ENCODE peak calls at places on chromosomes 13 and 19, in five cellular contexts. H is heart right ventricle, B is nephron progenitor cell, Q is AG09319, D is thoracic aorta. Z is an unnamed sample.

GRCh38 chr19:31882709-31883108 is 462.7 kb upstream of the ZNF507 start:
- DNase-seq in H (no peak), B (no peak), Q (no peak), D (no peak), Z (no peak)

GRCh38 chr19:7862413-7862951 is 11.7 kb downstream of the PRR36 start:
- DNase-seq in H (peak; percentile 43), B (peak; percentile 99), Q (no peak), D (no peak), Z (peak; percentile 80)

GRCh38 chr19:9945319-9945966 is 9.1 kb upstream of the OLFM2 start:
- DNase-seq in H (peak; percentile 89), B (peak; percentile 56), Q (peak; percentile 98), D (peak; percentile 83), Z (peak; percentile 26)

GRCh38 chr19:1224847-1225246 is 13.0 kb downstream of the CBARP start:
- DNase-seq in H (no peak), B (no peak), Q (no peak), D (no peak), Z (no peak)

GRCh38 chr19:3095375-3096191 is 1.4 kb downstream of the GNA11 start:
- DNase-seq in H (peak; percentile 45), B (peak; percentile 71), Q (no peak), D (no peak), Z (peak; percentile 48)

GRCh38 chr19:6223461-6224307 is 56.1 kb downstream of the MLLT1 start:
- DNase-seq in H (no peak), B (no peak), Q (no peak), D (no peak), Z (no peak)

GRCh38 chr19:52904052-52904451 is 6.6 kb upstream of the ZNF320 start:
- DNase-seq in H (no peak), B (no peak), Q (no peak), D (no peak), Z (no peak)

GRCh38 chr19:1445932-1446712 is 3.8 kb upstream of the APC2 start:
- DNase-seq in H (no peak), B (peak; percentile 77), Q (no peak), D (no peak), Z (peak; percentile 47)

GRCh38 chr13:78595819-78596700 is 7.3 kb downstream of the POU4F1 start:
- DNase-seq in H (no peak), B (peak; percentile 75), Q (no peak), D (no peak), Z (no peak)

GRCh38 chr19:55688422-55689218 is 13.6 kb downstream of the EPN1 start:
- DNase-seq in H (no peak), B (peak; percentile 28), Q (no peak), D (no peak), Z (no peak)

GRCh38 chr19:40078377-40078776 is 12.4 kb downstream of the ZNF780A start:
- DNase-seq in H (no peak), B (no peak), Q (no peak), D (no peak), Z (no peak)

GRCh38 chr19:19256072-19256969 is 16.8 kb downstream of the TM6SF2 start:
- DNase-seq in H (no peak), B (no peak), Q (no peak), D (no peak), Z (no peak)

GRCh38 chr13:38530492-38530891 is 156.4 kb upstream of the FREM2 start:
- DNase-seq in H (no peak), B (no peak), Q (no peak), D (no peak), Z (peak; percentile 13)

GRCh38 chr19:1992759-1993260 is 22.7 kb downstream of the BTBD2 start:
- DNase-seq in H (no peak), B (no peak), Q (no peak), D (no peak), Z (no peak)

GRCh38 chr19:3374369-3375112 is 8.2 kb downstream of the NFIC start:
- DNase-seq in H (peak; percentile 59), B (no peak), Q (no peak), D (no peak), Z (no peak)

GRCh38 chr19:52094526-52094925 is 1.0 kb downstream of the ZNF841 start:
- DNase-seq in H (no peak), B (no peak), Q (no peak), D (no peak), Z (no peak)

GRCh38 chr13:44303681-44304432 is 69.8 kb upstream of the SERP2 start:
- DNase-seq in H (peak; percentile 85), B (no peak), Q (no peak), D (no peak), Z (no peak)

GRCh38 chr19:44576843-44577565 is 36.4 kb upstream of the IGSF23 start:
- DNase-seq in H (no peak), B (no peak), Q (no peak), D (no peak), Z (peak; percentile 63)

GRCh38 chr19:37218592-37218935 is 550 bp downstream of the ZNF383 start:
- DNase-seq in H (no peak), B (no peak), Q (no peak), D (no peak), Z (no peak)

GRCh38 chr13:97310809-97311436 is 88.8 kb downstream of the MBNL2 start:
- DNase-seq in H (no peak), B (no peak), Q (no peak), D (no peak), Z (no peak)

GRCh38 chr19:15404780-15405211 is 14.0 kb downstream of the AKAP8L start:
- DNase-seq in H (no peak), B (no peak), Q (no peak), D (no peak), Z (no peak)

GRCh38 chr19:34507414-34508067 is 26.0 kb downstream of the WTIP start:
- DNase-seq in H (no peak), B (no peak), Q (no peak), D (no peak), Z (no peak)

GRCh38 chr19:40414536-40415535 is 1.7 kb upstream of the PRX start:
- DNase-seq in H (no peak), B (no peak), Q (no peak), D (no peak), Z (no peak)

GRCh38 chr13:112351825-112352224 is 24.3 kb upstream of the SPACA7 start:
- DNase-seq in H (no peak), B (no peak), Q (no peak), D (no peak), Z (no peak)

GRCh38 chr13:66036024-66036614 is 1194.0 kb downstream of the PCDH9 start:
- DNase-seq in H (no peak), B (no peak), Q (no peak), D (no peak), Z (no peak)

GRCh38 chr19:33240181-33240771 is 14.6 kb upstream of the SLC7A10 start:
- DNase-seq in H (no peak), B (no peak), Q (no peak), D (no peak), Z (no peak)

GRCh38 chr19:46081928-46082727 is 41.3 kb upstream of the IGFL4 start:
- DNase-seq in H (no peak), B (peak; percentile 13), Q (no peak), D (no peak), Z (peak; percentile 46)

GRCh38 chr13:30148171-30148754 is 159.1 kb downstream of the KATNAL1 start:
- DNase-seq in H (no peak), B (no peak), Q (no peak), D (no peak), Z (no peak)

GRCh38 chr13:50017819-50018218 is 2.6 kb downstream of the KCNRG start:
- DNase-seq in H (no peak), B (no peak), Q (no peak), D (no peak), Z (no peak)

GRCh38 chr19:29662604-29663404 is 2.5 kb upstream of the PLEKHF1 start:
- DNase-seq in H (peak; percentile 62), B (no peak), Q (peak; percentile 79), D (peak; percentile 56), Z (peak; percentile 67)

DNA sequence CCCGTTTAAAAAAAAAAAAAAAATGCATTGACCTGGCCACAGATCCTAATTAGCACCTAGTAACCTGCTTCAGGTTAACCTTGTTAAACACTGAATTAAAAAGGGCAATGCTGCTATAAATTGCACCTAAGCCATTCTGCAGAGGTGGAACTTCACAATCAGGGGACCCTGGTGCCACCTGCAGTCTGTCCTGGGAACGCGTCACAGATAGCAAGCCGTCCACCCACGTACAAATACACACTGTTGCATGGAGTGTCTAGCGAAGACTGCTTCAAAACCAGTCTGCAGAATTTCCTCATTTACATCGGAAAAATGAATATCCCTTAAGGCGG is 169.3 kb downstream of the COL4A1 start:
- DNase-seq in H (peak; percentile 71), B (peak; percentile 39), Q (no peak), D (no peak), Z (peak; percentile 41)
- TF ChIP-seq CTCF in H (peak; percentile 63), B (peak; percentile 33), Q (peak; percentile 9), D (no peak), Z (peak; percentile 33)

DNA sequence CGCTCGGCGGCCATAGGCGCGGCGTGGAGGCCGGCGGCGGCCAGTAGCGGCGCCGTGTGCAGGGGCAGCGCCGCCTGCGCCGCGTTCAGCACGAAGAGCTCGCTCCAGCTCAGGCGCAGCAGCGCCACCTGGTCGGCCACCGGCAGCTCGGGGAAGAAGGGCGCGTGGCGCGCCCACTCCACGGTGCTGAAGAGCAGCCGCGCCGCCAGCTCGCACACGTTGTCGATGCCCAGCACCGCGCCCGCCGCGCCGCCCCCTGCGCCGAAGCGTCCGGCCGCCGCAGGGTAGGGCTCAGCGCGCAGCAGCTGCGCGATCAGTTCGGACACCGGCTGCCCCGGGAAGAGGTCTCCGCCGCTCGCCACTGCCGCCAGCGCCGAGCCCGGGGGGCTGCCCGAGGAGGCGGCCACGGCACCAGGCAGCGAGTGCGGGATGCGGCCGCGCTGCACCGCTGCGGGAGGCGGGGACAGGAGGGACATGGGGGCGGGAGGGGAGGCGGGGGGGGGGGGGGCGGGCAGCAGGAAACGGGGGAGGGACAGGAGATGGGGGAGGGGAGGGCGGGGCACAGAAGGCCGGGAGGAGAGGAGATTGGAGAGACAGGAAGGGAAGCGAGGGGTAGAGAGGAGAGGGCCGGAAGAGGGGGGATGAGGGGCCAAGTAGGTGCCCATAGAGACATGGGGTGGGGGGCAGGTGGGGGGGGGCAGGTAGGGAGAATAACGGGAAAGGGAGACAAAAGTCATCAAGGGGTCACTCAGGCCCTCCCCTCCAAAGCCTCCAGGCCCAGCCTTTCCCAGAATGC is 9.8 kb downstream of the OCEL1 start:
- DNase-seq in H (no peak), B (peak; percentile 75), Q (no peak), D (no peak), Z (peak; percentile 51)
- TF ChIP-seq CTCF in H (peak; percentile 50), B (no peak), Q (peak; percentile 42), D (peak; percentile 50), Z (peak; percentile 76)

GRCh38 chr19:16536130-16536529 is 6.1 kb downstream of the CHERP start:
- DNase-seq in H (no peak), B (no peak), Q (no peak), D (no peak), Z (no peak)
- TF ChIP-seq CTCF in H (no peak), B (no peak), Q (no peak), D (no peak), Z (no peak)

GRCh38 chr19:39032164-39032918 is at the start of gene FBXO27:
- DNase-seq in H (peak; percentile 12), B (peak; percentile 39), Q (no peak), D (no peak), Z (peak; percentile 53)

GRCh38 chr19:39037194-39037593 is 4.8 kb upstream of the FBXO27 start:
- DNase-seq in H (no peak), B (no peak), Q (no peak), D (no peak), Z (no peak)

DNA sequence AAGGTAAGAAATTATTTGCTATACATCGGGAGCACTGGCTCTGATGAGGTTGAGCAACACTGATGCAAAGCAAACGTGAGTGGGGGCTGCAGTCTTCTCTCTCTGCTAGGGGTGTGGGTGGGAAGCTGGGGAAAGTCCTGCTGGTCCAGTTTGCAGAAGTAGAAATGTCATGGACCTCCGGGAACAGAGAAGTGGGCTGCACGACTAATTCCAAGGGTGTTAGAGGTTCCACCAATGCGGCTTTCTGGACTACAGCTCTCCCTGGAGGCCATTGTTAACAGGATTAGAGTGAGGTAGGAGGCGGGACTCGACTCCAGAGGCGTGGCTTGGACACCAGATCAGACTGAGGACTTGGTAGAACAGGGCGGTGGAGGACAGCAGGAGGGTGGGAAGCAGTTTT is 5.7 kb upstream of the FBXO27 start:
- DNase-seq in H (no peak), B (peak; percentile 47), Q (no peak), D (no peak), Z (peak; percentile 60)
- TF ChIP-seq CTCF in H (no peak), B (no peak), Q (peak; percentile 25), D (no peak), Z (peak; percentile 16)